ENCODE peak calls at places on chromosomes 16 and 17, in ten cellular contexts. U is cardiac muscle cell, B is breast epithelium, Z is HAP-1, V is left ventricle myocardium inferior, E is BE2C, D is body of pancreas, L is SJSA1, W is GM23248, X is mesenchymal stem cell. K is an unnamed sample.

GRCh38 chr16:58098207-58099096 is 30.7 kb downstream of the CFAP20 start:
- DNase-seq in U (no peak), B (no peak), Z (no peak), V (no peak), E (no peak), D (no peak), L (no peak), W (peak; percentile 87), X (no peak), K (peak; percentile 53)

GRCh38 chr16:81593481-81593880 is 148.9 kb downstream of the CMIP start:
- DNase-seq in U (no peak), B (no peak), Z (no peak), V (no peak), E (no peak), D (no peak), L (no peak), W (no peak), X (no peak), K (no peak)

GRCh38 chr16:84617068-84617630 is 729 bp downstream of the COTL1 start:
- DNase-seq in U (no peak), B (no peak), Z (peak; percentile 41), V (no peak), E (no peak), D (peak; percentile 29), L (no peak), W (peak; percentile 51), X (peak; percentile 35), K (peak; percentile 49)

GRCh38 chr16:84700518-84701277 is 898 bp downstream of the USP10 start:
- DNase-seq in U (no peak), B (no peak), Z (peak; percentile 60), V (no peak), E (peak; percentile 19), D (no peak), L (no peak), W (peak; percentile 61), X (peak; percentile 64), K (peak; percentile 69)

GRCh38 chr17:51197754-51198153 is 31.5 kb downstream of the NME2 start:
- DNase-seq in U (no peak), B (no peak), Z (no peak), V (no peak), E (no peak), D (no peak), L (no peak), W (no peak), X (no peak), K (no peak)

GRCh38 chr17:48102700-48103378 is 1.6 kb upstream of the CBX1 start:
- DNase-seq in U (no peak), B (no peak), Z (no peak), V (no peak), E (no peak), D (no peak), L (no peak), W (no peak), X (no peak), K (no peak)

GRCh38 chr17:75345514-75346167 is 56.4 kb upstream of the SLC25A19 start:
- DNase-seq in U (no peak), B (no peak), Z (peak; percentile 46), V (no peak), E (no peak), D (no peak), L (no peak), W (no peak), X (no peak), K (no peak)

GRCh38 chr17:73401911-73402310 is 90.1 kb upstream of the CDC42EP4 start:
- DNase-seq in U (peak; percentile 62), B (no peak), Z (peak; percentile 55), V (peak; percentile 62), E (peak; percentile 81), D (peak; percentile 32), L (no peak), W (no peak), X (peak; percentile 18), K (no peak)

GRCh38 chr16:22652463-22652845 is 141.8 kb downstream of the NPIPB5 start:
- DNase-seq in U (no peak), B (no peak), Z (no peak), V (no peak), E (no peak), D (no peak), L (no peak), W (no peak), X (no peak), K (no peak)

GRCh38 chr16:74226361-74226979 is 70.1 kb upstream of the PSMD7 start:
- DNase-seq in U (peak; percentile 36), B (no peak), Z (no peak), V (no peak), E (no peak), D (no peak), L (no peak), W (peak; percentile 35), X (peak; percentile 11), K (peak; percentile 57)

GRCh38 chr16:68351463-68351862 is 40.6 kb downstream of the PRMT7 start:
- DNase-seq in U (no peak), B (no peak), Z (no peak), V (no peak), E (no peak), D (no peak), L (no peak), W (no peak), X (no peak), K (no peak)

GRCh38 chr17:21252289-21252874 is 828 bp downstream of the NATD1 start:
- DNase-seq in U (no peak), B (no peak), Z (no peak), V (no peak), E (no peak), D (no peak), L (no peak), W (peak; percentile 41), X (no peak), K (no peak)

GRCh38 chr16:88759245-88759975 is 25.6 kb downstream of the PIEZO1 start:
- DNase-seq in U (peak; percentile 40), B (no peak), Z (no peak), V (no peak), E (peak; percentile 59), D (no peak), L (no peak), W (no peak), X (peak; percentile 81), K (no peak)

GRCh38 chr17:8836821-8837426 is 30.6 kb downstream of the PIK3R6 start:
- DNase-seq in U (peak; percentile 39), B (no peak), Z (no peak), V (no peak), E (no peak), D (no peak), L (peak; percentile 35), W (peak; percentile 21), X (no peak), K (no peak)

GRCh38 chr16:82481455-82481854 is 145.3 kb upstream of the CDH13 start:
- DNase-seq in U (no peak), B (no peak), Z (no peak), V (no peak), E (no peak), D (no peak), L (no peak), W (peak; percentile 24), X (peak; percentile 1), K (no peak)

GRCh38 chr17:78789663-78790181 is 7.6 kb upstream of the CYTH1 start:
- DNase-seq in U (peak; percentile 60), B (peak; percentile 82), Z (no peak), V (peak; percentile 86), E (no peak), D (peak; percentile 85), L (peak; percentile 80), W (peak; percentile 82), X (peak; percentile 32), K (peak; percentile 71)

DNA sequence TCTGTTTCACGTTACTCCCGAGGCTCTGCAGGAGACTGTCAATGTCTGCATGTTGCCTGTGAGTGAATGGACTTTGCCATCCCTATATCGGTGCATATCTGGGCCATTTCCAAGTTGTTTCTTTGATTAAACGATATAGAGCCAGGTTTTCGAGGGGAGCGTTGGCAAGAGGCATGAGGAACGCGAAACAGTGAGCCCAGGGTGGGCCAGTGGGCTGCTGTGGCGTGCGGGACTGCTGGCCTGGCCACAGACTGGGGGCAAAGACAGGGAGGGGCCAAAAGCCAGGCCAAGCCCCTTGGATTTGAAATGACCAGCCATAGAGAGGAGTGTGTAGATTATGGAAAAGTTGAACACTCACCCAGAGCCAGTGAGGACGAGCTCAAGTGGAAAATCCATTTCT is 3.5 kb downstream of the CRHR1 start:
- DNase-seq in U (no peak), B (no peak), Z (no peak), V (no peak), E (no peak), D (no peak), L (no peak), W (no peak), X (no peak), K (no peak)
- H3K27me3 ChIP-seq in U (peaks cover 99% of the 10 kb centered on the region), B (peaks cover 9% of the 10 kb centered on the region), Z (peaks cover 47% of the 10 kb centered on the region), V (peaks cover 100% of the 10 kb centered on the region), E (peaks cover 99% of the 10 kb centered on the region), D (peaks cover 31% of the 10 kb centered on the region), L (peaks cover 98% of the 10 kb centered on the region), W (peaks cover 67% of the 10 kb centered on the region), X (peaks cover 95% of the 10 kb centered on the region), K (peaks cover 87% of the 10 kb centered on the region)

DNA sequence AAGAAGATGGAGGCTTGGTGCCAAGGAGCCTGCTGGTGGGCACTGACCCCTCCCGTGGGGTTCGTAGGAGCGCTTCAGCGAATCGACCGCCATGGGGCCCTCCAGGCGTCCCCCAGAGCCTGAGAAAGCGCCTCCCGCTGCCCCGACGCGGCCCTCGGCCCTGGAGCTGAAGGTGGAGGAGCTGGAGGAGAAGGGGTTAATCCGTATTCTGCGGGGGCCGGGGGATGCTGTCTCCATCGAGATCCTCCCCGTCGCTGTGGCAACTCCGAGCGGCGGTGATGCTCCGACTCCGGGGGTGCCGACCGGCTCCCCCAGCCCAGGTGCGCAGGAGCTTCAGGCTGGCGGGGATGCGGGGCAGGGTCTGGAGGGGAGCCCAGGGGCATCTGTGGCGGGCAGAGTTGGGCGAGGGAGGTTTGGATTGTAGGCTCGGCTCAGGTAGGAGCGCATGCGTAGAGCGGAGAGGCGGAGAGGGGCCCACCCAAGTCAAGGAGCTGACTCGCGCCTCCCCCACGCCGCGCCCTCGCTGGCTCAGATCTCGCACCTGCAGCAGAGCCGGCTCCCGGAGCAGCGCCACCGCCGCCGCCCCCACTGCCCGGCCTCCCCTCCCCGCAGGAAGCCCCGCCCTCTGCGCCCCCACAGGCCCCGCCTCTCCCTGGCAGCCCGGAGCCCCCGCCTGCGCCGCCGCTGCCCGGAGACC is 19.8 kb downstream of the FMNL1 start:
- DNase-seq in U (no peak), B (no peak), Z (no peak), V (no peak), E (no peak), D (peak; percentile 59), L (no peak), W (no peak), X (no peak), K (no peak)
- H3K4me3 ChIP-seq in U (peak overlapping the region; percentile 43), B (peak overlapping the region; percentile 52), Z (no peak overlapping the region), V (peak overlapping the region; percentile 56), E (peak overlapping the region; percentile 54), D (no peak overlapping the region), L (no peak overlapping the region), W (no peak overlapping the region), X (no peak overlapping the region), K (no peak overlapping the region)

GRCh38 chr16:87707097-87707496 is 58.7 kb downstream of the KLHDC4 start:
- DNase-seq in U (no peak), B (no peak), Z (no peak), V (no peak), E (no peak), D (no peak), L (no peak), W (no peak), X (no peak), K (no peak)
- H3K27me3 ChIP-seq in U (no peaks in the 10 kb centered on the region), B (no peaks in the 10 kb centered on the region), Z (no peaks in the 10 kb centered on the region), V (no peaks in the 10 kb centered on the region), E (no peaks in the 10 kb centered on the region), D (no peaks in the 10 kb centered on the region), L (no peaks in the 10 kb centered on the region), W (no peaks in the 10 kb centered on the region), X (no peaks in the 10 kb centered on the region), K (no peaks in the 10 kb centered on the region)

GRCh38 chr16:76007649-76008048 is 269.6 kb upstream of the CNTNAP4 start:
- DNase-seq in U (no peak), B (no peak), Z (no peak), V (no peak), E (no peak), D (no peak), L (no peak), W (no peak), X (no peak), K (no peak)
- H3K4me3 ChIP-seq in U (no peak overlapping the region), B (no peak overlapping the region), Z (no peak overlapping the region), V (no peak overlapping the region), E (no peak overlapping the region), D (no peak overlapping the region), L (no peak overlapping the region), W (no peak overlapping the region), X (no peak overlapping the region), K (no peak overlapping the region)